ENCODE peak calls at places on chromosomes 1 and 21, in eight cellular contexts. One of them, this sample, is unnamed.

GRCh38 chr21:42219606-42220137 is 732 bp downstream of the ABCG1 start:
- DNase-seq in right cardiac atrium: no peak
- DNase-seq in heart left ventricle: peak; percentile 74
- DNase-seq in OCI-LY7: peak; percentile 49
- DNase-seq in thoracic aorta: no peak
- DNase-seq in uterus: no peak
- DNase-seq in colonic mucosa: no peak
- DNase-seq in adrenal gland: peak; percentile 58
- DNase-seq in this sample: no peak

GRCh38 chr1:204408074-204408507 is 3.5 kb downstream of the PPP1R15B start:
- DNase-seq in right cardiac atrium: peak; percentile 77
- DNase-seq in heart left ventricle: no peak
- DNase-seq in OCI-LY7: no peak
- DNase-seq in thoracic aorta: peak; percentile 45
- DNase-seq in uterus: peak; percentile 79
- DNase-seq in colonic mucosa: peak; percentile 78
- DNase-seq in adrenal gland: peak; percentile 85
- DNase-seq in this sample: peak; percentile 80

GRCh38 chr1:35637401-35637809 is 3.9 kb downstream of the PSMB2 start:
- DNase-seq in right cardiac atrium: no peak
- DNase-seq in heart left ventricle: no peak
- DNase-seq in OCI-LY7: peak; percentile 45
- DNase-seq in thoracic aorta: no peak
- DNase-seq in uterus: no peak
- DNase-seq in colonic mucosa: no peak
- DNase-seq in adrenal gland: no peak
- DNase-seq in this sample: no peak

GRCh38 chr1:95384570-95384969 is 150.6 kb downstream of the RWDD3 start:
- DNase-seq in right cardiac atrium: no peak
- DNase-seq in heart left ventricle: no peak
- DNase-seq in OCI-LY7: peak; percentile 42
- DNase-seq in thoracic aorta: no peak
- DNase-seq in uterus: no peak
- DNase-seq in colonic mucosa: peak; percentile 21
- DNase-seq in adrenal gland: no peak
- DNase-seq in this sample: no peak

GRCh38 chr1:204348722-204349121 is 11.0 kb downstream of the PLEKHA6 start:
- DNase-seq in right cardiac atrium: peak; percentile 92
- DNase-seq in heart left ventricle: peak; percentile 86
- DNase-seq in OCI-LY7: no peak
- DNase-seq in thoracic aorta: no peak
- DNase-seq in uterus: peak; percentile 78
- DNase-seq in colonic mucosa: peak; percentile 84
- DNase-seq in adrenal gland: peak; percentile 77
- DNase-seq in this sample: peak; percentile 52

GRCh38 chr21:40678681-40679284 is 168.2 kb downstream of the DSCAM start:
- DNase-seq in right cardiac atrium: no peak
- DNase-seq in heart left ventricle: no peak
- DNase-seq in OCI-LY7: no peak
- DNase-seq in thoracic aorta: no peak
- DNase-seq in uterus: no peak
- DNase-seq in colonic mucosa: no peak
- DNase-seq in adrenal gland: no peak
- DNase-seq in this sample: no peak

GRCh38 chr1:29601021-29601420 is 364.7 kb downstream of the PTPRU start:
- DNase-seq in right cardiac atrium: no peak
- DNase-seq in heart left ventricle: no peak
- DNase-seq in OCI-LY7: no peak
- DNase-seq in thoracic aorta: no peak
- DNase-seq in uterus: no peak
- DNase-seq in colonic mucosa: no peak
- DNase-seq in adrenal gland: no peak
- DNase-seq in this sample: peak; percentile 17

GRCh38 chr1:168362991-168363390 is 82.3 kb downstream of the TBX19 start:
- DNase-seq in right cardiac atrium: no peak
- DNase-seq in heart left ventricle: no peak
- DNase-seq in OCI-LY7: no peak
- DNase-seq in thoracic aorta: no peak
- DNase-seq in uterus: no peak
- DNase-seq in colonic mucosa: no peak
- DNase-seq in adrenal gland: no peak
- DNase-seq in this sample: no peak

GRCh38 chr1:66335859-66336640 is 197.9 kb upstream of the SGIP1 start:
- DNase-seq in right cardiac atrium: peak; percentile 82
- DNase-seq in heart left ventricle: peak; percentile 73
- DNase-seq in OCI-LY7: peak; percentile 93
- DNase-seq in thoracic aorta: peak; percentile 28
- DNase-seq in uterus: peak; percentile 35
- DNase-seq in colonic mucosa: peak; percentile 50
- DNase-seq in adrenal gland: peak; percentile 47
- DNase-seq in this sample: peak; percentile 55

GRCh38 chr1:164563821-164564251 is 4.9 kb downstream of the PBX1 start:
- DNase-seq in right cardiac atrium: no peak
- DNase-seq in heart left ventricle: no peak
- DNase-seq in OCI-LY7: no peak
- DNase-seq in thoracic aorta: no peak
- DNase-seq in uterus: no peak
- DNase-seq in colonic mucosa: no peak
- DNase-seq in adrenal gland: no peak
- DNase-seq in this sample: no peak

GRCh38 chr1:66413139-66413755 is 120.7 kb upstream of the SGIP1 start:
- DNase-seq in right cardiac atrium: no peak
- DNase-seq in heart left ventricle: no peak
- DNase-seq in OCI-LY7: no peak
- DNase-seq in thoracic aorta: no peak
- DNase-seq in uterus: no peak
- DNase-seq in colonic mucosa: no peak
- DNase-seq in adrenal gland: no peak
- DNase-seq in this sample: no peak

GRCh38 chr1:210687582-210688279 is 359.0 kb downstream of the HHAT start:
- DNase-seq in right cardiac atrium: no peak
- DNase-seq in heart left ventricle: no peak
- DNase-seq in OCI-LY7: no peak
- DNase-seq in thoracic aorta: no peak
- DNase-seq in uterus: no peak
- DNase-seq in colonic mucosa: no peak
- DNase-seq in adrenal gland: no peak
- DNase-seq in this sample: no peak

GRCh38 chr1:1058921-1059493 is 15.1 kb downstream of the RNF223 start:
- DNase-seq in right cardiac atrium: no peak
- DNase-seq in heart left ventricle: no peak
- DNase-seq in OCI-LY7: no peak
- DNase-seq in thoracic aorta: no peak
- DNase-seq in uterus: no peak
- DNase-seq in colonic mucosa: no peak
- DNase-seq in adrenal gland: no peak
- DNase-seq in this sample: no peak

GRCh38 chr1:145997156-145998023 is 1.0 kb upstream of the TXNIP start:
- DNase-seq in right cardiac atrium: peak; percentile 56
- DNase-seq in heart left ventricle: peak; percentile 73
- DNase-seq in OCI-LY7: peak; percentile 75
- DNase-seq in thoracic aorta: no peak
- DNase-seq in uterus: peak; percentile 74
- DNase-seq in colonic mucosa: no peak
- DNase-seq in adrenal gland: no peak
- DNase-seq in this sample: no peak

GRCh38 chr1:12088607-12089006 is 25.5 kb downstream of the TNFRSF8 start:
- DNase-seq in right cardiac atrium: no peak
- DNase-seq in heart left ventricle: no peak
- DNase-seq in OCI-LY7: no peak
- DNase-seq in thoracic aorta: no peak
- DNase-seq in uterus: no peak
- DNase-seq in colonic mucosa: no peak
- DNase-seq in adrenal gland: no peak
- DNase-seq in this sample: no peak

GRCh38 chr1:55378582-55378981 is 163.4 kb upstream of the USP24 start:
- DNase-seq in right cardiac atrium: no peak
- DNase-seq in heart left ventricle: no peak
- DNase-seq in OCI-LY7: peak; percentile 16
- DNase-seq in thoracic aorta: no peak
- DNase-seq in uterus: peak; percentile 31
- DNase-seq in colonic mucosa: no peak
- DNase-seq in adrenal gland: peak; percentile 28
- DNase-seq in this sample: peak; percentile 43

GRCh38 chr1:165644064-165644735 is 13.2 kb downstream of the MGST3 start:
- DNase-seq in right cardiac atrium: no peak
- DNase-seq in heart left ventricle: no peak
- DNase-seq in OCI-LY7: no peak
- DNase-seq in thoracic aorta: no peak
- DNase-seq in uterus: no peak
- DNase-seq in colonic mucosa: no peak
- DNase-seq in adrenal gland: no peak
- DNase-seq in this sample: no peak

GRCh38 chr1:62993844-62994243 is 209.9 kb downstream of the ATG4C start:
- DNase-seq in right cardiac atrium: no peak
- DNase-seq in heart left ventricle: no peak
- DNase-seq in OCI-LY7: no peak
- DNase-seq in thoracic aorta: no peak
- DNase-seq in uterus: no peak
- DNase-seq in colonic mucosa: no peak
- DNase-seq in adrenal gland: no peak
- DNase-seq in this sample: no peak

GRCh38 chr1:207868252-207868768 is 42.6 kb downstream of the CD34 start:
- DNase-seq in right cardiac atrium: peak; percentile 43
- DNase-seq in heart left ventricle: peak; percentile 63
- DNase-seq in OCI-LY7: peak; percentile 20
- DNase-seq in thoracic aorta: no peak
- DNase-seq in uterus: peak; percentile 53
- DNase-seq in colonic mucosa: peak; percentile 81
- DNase-seq in adrenal gland: peak; percentile 72
- DNase-seq in this sample: peak; percentile 57

GRCh38 chr1:100364731-100365130 is 12.4 kb downstream of the CDC14A start:
- DNase-seq in right cardiac atrium: no peak
- DNase-seq in heart left ventricle: no peak
- DNase-seq in OCI-LY7: no peak
- DNase-seq in thoracic aorta: no peak
- DNase-seq in uterus: no peak
- DNase-seq in colonic mucosa: no peak
- DNase-seq in adrenal gland: no peak
- DNase-seq in this sample: no peak

GRCh38 chr1:151512801-151513625 is 1.8 kb downstream of the CGN start:
- DNase-seq in right cardiac atrium: no peak
- DNase-seq in heart left ventricle: no peak
- DNase-seq in OCI-LY7: no peak
- DNase-seq in thoracic aorta: no peak
- DNase-seq in uterus: no peak
- DNase-seq in colonic mucosa: peak; percentile 88
- DNase-seq in adrenal gland: no peak
- DNase-seq in this sample: peak; percentile 87
- H3K4me3 ChIP-seq in right cardiac atrium: no peak overlapping the region
- H3K4me3 ChIP-seq in heart left ventricle: no peak overlapping the region
- H3K4me3 ChIP-seq in OCI-LY7: no peak overlapping the region
- H3K4me3 ChIP-seq in thoracic aorta: no peak overlapping the region
- H3K4me3 ChIP-seq in uterus: no peak overlapping the region
- H3K4me3 ChIP-seq in colonic mucosa: peak overlapping the region; percentile 71
- H3K4me3 ChIP-seq in adrenal gland: no peak overlapping the region
- H3K4me3 ChIP-seq in this sample: no peak overlapping the region

GRCh38 chr1:4702927-4703326 is 48.5 kb downstream of the AJAP1 start:
- DNase-seq in right cardiac atrium: no peak
- DNase-seq in heart left ventricle: peak; percentile 12
- DNase-seq in OCI-LY7: no peak
- DNase-seq in thoracic aorta: no peak
- DNase-seq in uterus: no peak
- DNase-seq in colonic mucosa: no peak
- DNase-seq in adrenal gland: no peak
- DNase-seq in this sample: no peak
- H3K27ac ChIP-seq in right cardiac atrium: no peak overlapping the region
- H3K27ac ChIP-seq in heart left ventricle: no peak overlapping the region
- H3K27ac ChIP-seq in OCI-LY7: no peak overlapping the region
- H3K27ac ChIP-seq in thoracic aorta: no peak overlapping the region
- H3K27ac ChIP-seq in uterus: no peak overlapping the region
- H3K27ac ChIP-seq in colonic mucosa: no peak overlapping the region
- H3K27ac ChIP-seq in adrenal gland: no peak overlapping the region
- H3K27ac ChIP-seq in this sample: no peak overlapping the region

GRCh38 chr1:240496356-240496755 is 115.6 kb downstream of the GREM2 start:
- DNase-seq in right cardiac atrium: no peak
- DNase-seq in heart left ventricle: no peak
- DNase-seq in OCI-LY7: no peak
- DNase-seq in thoracic aorta: no peak
- DNase-seq in uterus: no peak
- DNase-seq in colonic mucosa: no peak
- DNase-seq in adrenal gland: no peak
- DNase-seq in this sample: no peak

GRCh38 chr1:240495652-240496051 is 116.3 kb downstream of the GREM2 start:
- DNase-seq in right cardiac atrium: no peak
- DNase-seq in heart left ventricle: no peak
- DNase-seq in OCI-LY7: no peak
- DNase-seq in thoracic aorta: no peak
- DNase-seq in uterus: no peak
- DNase-seq in colonic mucosa: no peak
- DNase-seq in adrenal gland: no peak
- DNase-seq in this sample: no peak

GRCh38 chr1:240491156-240491555 is 120.8 kb downstream of the GREM2 start:
- DNase-seq in right cardiac atrium: no peak
- DNase-seq in heart left ventricle: no peak
- DNase-seq in OCI-LY7: no peak
- DNase-seq in thoracic aorta: no peak
- DNase-seq in uterus: no peak
- DNase-seq in colonic mucosa: no peak
- DNase-seq in adrenal gland: no peak
- DNase-seq in this sample: no peak

GRCh38 chr1:240491796-240492195 is 120.2 kb downstream of the GREM2 start:
- DNase-seq in right cardiac atrium: no peak
- DNase-seq in heart left ventricle: no peak
- DNase-seq in OCI-LY7: no peak
- DNase-seq in thoracic aorta: no peak
- DNase-seq in uterus: no peak
- DNase-seq in colonic mucosa: no peak
- DNase-seq in adrenal gland: no peak
- DNase-seq in this sample: no peak

DNA sequence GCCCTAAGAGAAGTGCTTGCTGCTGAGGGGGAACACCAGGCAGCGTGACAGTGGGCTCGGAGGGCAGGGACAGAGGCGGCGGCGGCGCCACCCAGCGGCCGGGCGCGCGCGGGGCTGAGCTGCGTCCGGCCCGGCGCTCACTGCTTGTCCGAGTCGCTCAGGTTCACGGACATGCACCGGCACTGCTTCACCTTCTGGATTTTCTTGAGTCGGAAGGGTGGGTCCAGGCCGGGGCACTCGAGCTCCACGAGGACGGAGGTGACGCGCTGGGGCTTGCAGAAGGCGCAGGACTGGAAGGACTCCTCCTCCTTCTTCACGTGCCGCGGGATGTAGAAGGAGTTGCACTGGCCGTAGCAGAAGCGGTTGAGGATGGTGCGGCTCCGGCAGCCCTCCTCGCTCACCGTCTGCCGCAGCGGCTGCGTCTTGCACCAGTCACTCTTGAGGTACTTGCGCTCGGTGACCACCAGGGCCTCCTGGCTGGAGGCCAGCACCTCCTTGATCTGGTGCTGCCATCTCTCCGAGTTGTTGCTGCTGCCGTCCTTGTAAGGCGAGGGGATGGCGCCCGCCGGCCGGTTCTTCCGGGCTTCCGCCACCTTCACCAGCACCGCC is 119.0 kb downstream of the GREM2 start:
- DNase-seq in right cardiac atrium: peak; percentile 16
- DNase-seq in heart left ventricle: no peak
- DNase-seq in OCI-LY7: no peak
- DNase-seq in thoracic aorta: no peak
- DNase-seq in uterus: peak; percentile 37
- DNase-seq in colonic mucosa: peak; percentile 38
- DNase-seq in adrenal gland: peak; percentile 51
- DNase-seq in this sample: no peak
- H3K4me3 ChIP-seq in right cardiac atrium: no peak overlapping the region
- H3K4me3 ChIP-seq in heart left ventricle: no peak overlapping the region
- H3K4me3 ChIP-seq in OCI-LY7: no peak overlapping the region
- H3K4me3 ChIP-seq in thoracic aorta: no peak overlapping the region
- H3K4me3 ChIP-seq in uterus: peak overlapping the region; percentile 16
- H3K4me3 ChIP-seq in colonic mucosa: peak overlapping the region; percentile 14
- H3K4me3 ChIP-seq in adrenal gland: peak overlapping the region; percentile 1
- H3K4me3 ChIP-seq in this sample: no peak overlapping the region

GRCh38 chr1:221743416-221744208 is 1.7 kb upstream of the DUSP10 start:
- DNase-seq in right cardiac atrium: no peak
- DNase-seq in heart left ventricle: no peak
- DNase-seq in OCI-LY7: peak; percentile 13
- DNase-seq in thoracic aorta: no peak
- DNase-seq in uterus: no peak
- DNase-seq in colonic mucosa: no peak
- DNase-seq in adrenal gland: no peak
- DNase-seq in this sample: no peak
- H3K27ac ChIP-seq in right cardiac atrium: peak overlapping the region; percentile 86
- H3K27ac ChIP-seq in heart left ventricle: peak overlapping the region; percentile 95
- H3K27ac ChIP-seq in OCI-LY7: peak overlapping the region; percentile 67
- H3K27ac ChIP-seq in thoracic aorta: peak overlapping the region; percentile 98
- H3K27ac ChIP-seq in uterus: peak overlapping the region; percentile 99
- H3K27ac ChIP-seq in colonic mucosa: peak overlapping the region; percentile 100
- H3K27ac ChIP-seq in adrenal gland: peak overlapping the region; percentile 96
- H3K27ac ChIP-seq in this sample: peak overlapping the region; percentile 99

This sample was measured in lung.